ENCODE peak calls at places on chromosomes 1 and 21, in five cellular contexts. E is A549, B is fibroblast of mammary gland, A is glutamatergic neuron, N is AG04449. Y is an unnamed sample.

GRCh38 chr1:153610334-153611023 is 2.5 kb downstream of the S100A16 start:
- DNase-seq in E (no peak), B (peak), A (no peak), N (no peak), Y (no peak)

GRCh38 chr1:93672069-93672468 is 9.6 kb downstream of the BCAR3 start:
- DNase-seq in E (peak), B (peak), A (no peak), N (no peak), Y (no peak)

GRCh38 chr21:29077651-29078090 is 4.2 kb upstream of the CCT8 start:
- DNase-seq in E (peak), B (peak), A (no peak), N (no peak), Y (no peak)

GRCh38 chr1:6440198-6441126 is 15.9 kb downstream of the ESPN start:
- DNase-seq in E (no peak), B (peak), A (peak), N (no peak), Y (no peak)

GRCh38 chr21:45341779-45342178 is 54.1 kb upstream of the POFUT2 start:
- DNase-seq in E (no peak), B (no peak), A (no peak), N (no peak), Y (no peak)

GRCh38 chr1:110643886-110644285 is 30.9 kb downstream of the KCNA3 start:
- DNase-seq in E (no peak), B (no peak), A (no peak), N (no peak), Y (no peak)

GRCh38 chr1:84688461-84689061 is 1.7 kb downstream of the SSX2IP start:
- DNase-seq in E (no peak), B (peak), A (no peak), N (no peak), Y (no peak)

GRCh38 chr1:186236921-186237320 is 138.1 kb downstream of the TPR start:
- DNase-seq in E (peak), B (peak), A (no peak), N (peak), Y (no peak)

GRCh38 chr1:189619682-189620332 is 857.9 kb downstream of the BRINP3 start:
- DNase-seq in E (peak), B (peak), A (no peak), N (peak), Y (no peak)

GRCh38 chr21:26089730-26090129 is 80.8 kb downstream of the APP start:
- DNase-seq in E (no peak), B (no peak), A (no peak), N (no peak), Y (no peak)

GRCh38 chr1:237975903-237976302 is 85.2 kb upstream of the ZP4 start:
- DNase-seq in E (no peak), B (no peak), A (no peak), N (no peak), Y (no peak)

GRCh38 chr1:31064115-31064514 is 1.4 kb downstream of the PUM1 start:
- DNase-seq in E (no peak), B (no peak), A (no peak), N (no peak), Y (no peak)

GRCh38 chr1:38179423-38179822 is 132.8 kb upstream of the POU3F1 start:
- DNase-seq in E (no peak), B (no peak), A (no peak), N (no peak), Y (peak)

GRCh38 chr1:205933672-205934618 is 9.3 kb downstream of the SLC26A9 start:
- DNase-seq in E (peak), B (peak), A (no peak), N (no peak), Y (no peak)

GRCh38 chr1:225450491-225451191 is 22.8 kb upstream of the LBR start:
- DNase-seq in E (no peak), B (no peak), A (no peak), N (no peak), Y (no peak)

GRCh38 chr1:206526064-206526911 is 19.0 kb downstream of the RASSF5 start:
- DNase-seq in E (no peak), B (peak), A (no peak), N (no peak), Y (no peak)

GRCh38 chr21:46183910-46184624 is at the start of gene SPATC1L:
- DNase-seq in E (no peak), B (peak), A (peak), N (no peak), Y (peak)

GRCh38 chr1:168498159-168498609 is 45.6 kb downstream of the XCL2 start:
- DNase-seq in E (no peak), B (peak), A (no peak), N (no peak), Y (no peak)

GRCh38 chr1:145960468-145961108 is 2.8 kb upstream of the LIX1L start:
- DNase-seq in E (peak), B (peak), A (peak), N (no peak), Y (peak)

GRCh38 chr21:21631961-21632360 is 633.8 kb downstream of the NCAM2 start:
- DNase-seq in E (no peak), B (peak), A (no peak), N (no peak), Y (no peak)

GRCh38 chr21:37915516-37915915 is 741 bp downstream of the KCNJ6 start:
- DNase-seq in E (no peak), B (no peak), A (peak), N (no peak), Y (no peak)

GRCh38 chr1:230166366-230167132 is 99.5 kb downstream of the GALNT2 start:
- DNase-seq in E (no peak), B (no peak), A (no peak), N (no peak), Y (no peak)

GRCh38 chr1:230160957-230161771 is 94.1 kb downstream of the GALNT2 start:
- DNase-seq in E (no peak), B (peak), A (no peak), N (no peak), Y (no peak)

GRCh38 chr1:230165526-230165925 is 98.5 kb downstream of the GALNT2 start:
- DNase-seq in E (no peak), B (no peak), A (no peak), N (no peak), Y (no peak)

GRCh38 chr1:230163719-230164118 is 96.7 kb downstream of the GALNT2 start:
- DNase-seq in E (no peak), B (no peak), A (no peak), N (no peak), Y (no peak)

GRCh38 chr1:230163205-230163604 is 96.2 kb downstream of the GALNT2 start:
- DNase-seq in E (no peak), B (peak), A (no peak), N (peak), Y (no peak)
- TF ChIP-seq CTCF in E (no peak), B (no peak), A (no peak), N (no peak), Y (no peak)

DNA sequence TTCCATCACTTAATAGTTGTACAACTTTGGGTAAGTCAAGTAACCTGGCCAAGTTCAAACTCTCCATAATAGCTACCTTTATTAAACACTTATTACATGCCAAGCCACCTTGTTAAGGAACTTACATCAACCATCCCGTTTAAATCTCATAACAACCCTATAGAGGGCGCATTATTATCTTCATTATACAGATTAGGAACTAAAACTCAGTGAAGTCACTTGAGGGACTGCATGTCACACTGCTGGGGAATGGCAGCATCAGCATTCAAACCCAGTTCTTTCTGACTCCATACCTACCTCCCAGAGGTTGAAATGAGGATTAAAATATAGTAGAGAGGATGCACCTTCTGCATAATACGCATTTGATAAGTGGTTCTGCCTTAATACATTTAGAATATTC is 47.1 kb upstream of the PLA2G2C start:
- DNase-seq in E (no peak), B (peak), A (no peak), N (no peak), Y (no peak)
- TF ChIP-seq CTCF in E (peak), B (peak), A (peak), N (peak), Y (peak)

DNA sequence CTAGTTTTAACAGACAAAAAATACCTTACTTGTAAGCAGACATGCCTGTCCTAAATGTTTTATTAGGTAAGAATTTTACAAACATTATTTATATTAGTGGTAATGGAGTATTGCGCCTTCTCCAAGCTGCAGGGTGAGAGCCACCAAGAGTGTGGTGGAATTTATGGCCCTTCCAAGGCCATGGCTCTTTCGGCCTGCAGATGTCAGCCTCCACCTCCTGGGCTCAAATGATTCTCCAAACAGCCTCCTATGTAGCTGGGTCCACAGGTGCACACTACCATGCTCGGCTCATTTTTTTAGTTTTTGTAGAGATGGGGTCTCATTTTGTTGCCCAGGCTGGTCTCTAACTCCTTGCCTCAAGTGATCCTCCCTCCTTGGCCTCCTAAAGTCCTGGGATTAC is 56.3 kb downstream of the ITGB3BP start:
- DNase-seq in E (no peak), B (no peak), A (no peak), N (no peak), Y (no peak)
- TF ChIP-seq CTCF in E (no peak), B (no peak), A (no peak), N (no peak), Y (no peak)

GRCh38 chr1:87985071-87985470 is 656.4 kb downstream of the LMO4 start:
- DNase-seq in E (no peak), B (no peak), A (no peak), N (no peak), Y (no peak)

GRCh38 chr1:87989346-87989745 is 660.7 kb downstream of the LMO4 start:
- DNase-seq in E (no peak), B (no peak), A (no peak), N (no peak), Y (no peak)

GRCh38 chr1:87983841-87984240 is 655.2 kb downstream of the LMO4 start:
- DNase-seq in E (no peak), B (no peak), A (no peak), N (no peak), Y (no peak)

GRCh38 chr1:87981810-87982209 is 653.1 kb downstream of the LMO4 start:
- DNase-seq in E (no peak), B (no peak), A (no peak), N (no peak), Y (no peak)

DNA sequence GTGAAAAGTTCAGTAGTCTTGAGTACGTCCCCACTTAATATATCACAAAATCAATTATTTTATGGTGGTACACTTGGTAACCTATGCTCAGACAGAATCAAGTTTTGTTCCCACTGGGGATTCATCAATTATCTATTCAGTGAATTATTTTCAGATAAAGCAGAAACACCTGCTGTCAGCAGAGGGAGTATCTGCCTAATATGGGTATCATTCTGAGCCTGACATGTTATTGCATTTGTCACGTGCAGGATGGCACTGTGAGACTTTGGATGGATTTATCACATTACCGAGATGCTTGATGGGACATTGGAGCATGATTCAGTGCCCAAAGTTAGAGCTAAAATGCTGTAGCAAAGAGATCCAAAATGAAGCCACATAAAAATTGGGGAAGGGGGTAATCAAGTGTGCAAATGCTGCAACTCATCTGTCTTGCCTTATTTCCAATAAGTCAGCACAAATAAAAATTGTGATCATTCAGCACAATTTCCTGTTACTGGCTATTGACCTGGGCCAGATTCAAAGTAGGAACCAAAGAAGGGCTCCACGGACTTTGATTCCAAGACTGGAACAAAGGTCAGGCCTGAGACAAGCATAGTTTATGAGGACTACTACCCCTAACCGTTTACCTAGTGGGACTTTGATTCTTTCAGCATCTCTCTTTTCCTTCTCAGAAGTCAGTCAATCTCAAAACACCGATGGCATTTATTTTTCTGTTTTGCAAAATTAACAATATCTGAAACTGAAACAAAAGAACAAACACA is 657.7 kb downstream of the LMO4 start:
- DNase-seq in E (no peak), B (no peak), A (no peak), N (no peak), Y (no peak)
- TF ChIP-seq CTCF in E (peak), B (no peak), A (no peak), N (no peak), Y (peak)

DNA sequence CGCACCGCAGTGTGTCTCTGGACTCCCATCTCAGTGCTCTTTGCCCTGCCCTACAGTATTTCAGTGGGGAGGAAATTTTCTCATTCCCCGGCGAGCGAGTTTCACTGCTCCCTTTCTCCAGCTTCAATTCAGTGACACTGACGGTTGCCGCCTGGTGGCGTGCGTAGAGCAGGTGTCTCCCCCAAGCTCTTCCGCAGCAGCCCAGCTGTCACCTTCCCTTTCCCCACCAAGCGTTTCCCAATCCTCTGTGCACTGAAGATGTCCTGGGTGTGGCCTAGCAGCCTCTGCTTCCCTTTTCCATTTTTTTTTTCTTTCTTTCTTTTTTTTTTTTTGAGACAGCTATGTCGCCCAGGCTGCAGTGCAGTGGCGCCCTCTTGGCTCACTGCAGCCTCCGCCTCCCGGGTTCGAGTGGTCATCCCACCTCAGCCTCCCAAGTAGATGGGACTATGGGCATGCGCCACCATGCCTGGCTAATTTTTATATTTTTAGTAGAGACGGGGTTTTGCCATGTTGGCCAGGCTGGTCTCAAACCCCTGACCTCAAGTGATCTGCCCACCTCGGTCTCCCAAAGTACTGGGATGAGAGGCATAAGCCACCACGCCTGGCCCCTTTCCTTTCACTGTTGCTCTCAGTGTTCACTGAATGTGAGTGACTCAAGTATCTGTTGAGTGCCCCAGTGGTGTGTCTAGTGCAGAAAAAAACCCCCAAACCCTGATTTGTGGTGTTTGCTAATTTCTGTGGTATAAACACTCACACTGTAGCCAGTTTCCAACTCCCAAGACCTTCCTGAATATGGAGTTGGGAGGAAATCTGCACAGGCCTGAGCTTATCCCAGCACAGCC is 30.1 kb downstream of the TNFRSF1B start:
- DNase-seq in E (no peak), B (no peak), A (no peak), N (no peak), Y (no peak)
- TF ChIP-seq CTCF in E (no peak), B (no peak), A (peak), N (no peak), Y (peak)

GRCh38 chr1:11875094-11875493 is 16.3 kb upstream of the NPPB start:
- DNase-seq in E (no peak), B (no peak), A (no peak), N (no peak), Y (no peak)
- TF ChIP-seq CTCF in E (no peak), B (no peak), A (peak), N (no peak), Y (no peak)

Y was measured in neural crest cell.